ENCODE peak calls at places on chromosome 11, in eight cellular contexts. H is GM03348, U is amniotic stem cell, Y is mucosa of descending colon, D is retina, K is HuH-7, C is tibial artery, R is right atrium auricular region. W is an unnamed sample.

GRCh38 chr11:5204787-5205186 is 4.3 kb upstream of the OR51V1 start:
- DNase-seq in H (peak), U (peak), Y (no peak), D (peak), K (peak), C (no peak), R (no peak), W (no peak)

GRCh38 chr11:125886997-125887372 is 483 bp upstream of the HYLS1 start:
- DNase-seq in H (peak), U (no peak), Y (peak), D (no peak), K (no peak), C (peak), R (peak), W (no peak)

GRCh38 chr11:125210112-125210511 is 45.6 kb downstream of the PKNOX2 start:
- DNase-seq in H (no peak), U (no peak), Y (no peak), D (no peak), K (no peak), C (no peak), R (no peak), W (no peak)

GRCh38 chr11:34600339-34601084 is 20.4 kb upstream of the EHF start:
- DNase-seq in H (no peak), U (no peak), Y (peak), D (peak), K (peak), C (no peak), R (no peak), W (no peak)

GRCh38 chr11:30811226-30811625 is 225.1 kb upstream of the MPPED2 start:
- DNase-seq in H (no peak), U (no peak), Y (no peak), D (peak), K (no peak), C (no peak), R (no peak), W (no peak)

GRCh38 chr11:87926250-87926970 is 248.8 kb downstream of the RAB38 start:
- DNase-seq in H (peak), U (no peak), Y (no peak), D (no peak), K (no peak), C (peak), R (no peak), W (no peak)

GRCh38 chr11:14141676-14142075 is 179.2 kb downstream of the SPON1 start:
- DNase-seq in H (no peak), U (no peak), Y (no peak), D (no peak), K (no peak), C (no peak), R (no peak), W (no peak)

GRCh38 chr11:48034926-48035876 is 54.8 kb downstream of the PTPRJ start:
- DNase-seq in H (no peak), U (no peak), Y (no peak), D (no peak), K (no peak), C (peak), R (peak), W (no peak)

GRCh38 chr11:47724041-47724729 is 9.0 kb upstream of the AGBL2 start:
- DNase-seq in H (peak), U (no peak), Y (no peak), D (no peak), K (peak), C (peak), R (peak), W (no peak)

GRCh38 chr11:32081129-32081641 is 9.7 kb upstream of the RCN1 start:
- DNase-seq in H (peak), U (no peak), Y (no peak), D (peak), K (no peak), C (no peak), R (no peak), W (no peak)

GRCh38 chr11:114059984-114060401 is 482 bp downstream of the ZBTB16 start:
- DNase-seq in H (no peak), U (no peak), Y (no peak), D (peak), K (peak), C (no peak), R (no peak), W (no peak)

GRCh38 chr11:128336203-128336602 is 251.2 kb downstream of the ETS1 start:
- DNase-seq in H (peak), U (no peak), Y (no peak), D (no peak), K (no peak), C (peak), R (no peak), W (no peak)

GRCh38 chr11:115464269-115464668 is 39.9 kb downstream of the CADM1 start:
- DNase-seq in H (no peak), U (no peak), Y (no peak), D (no peak), K (no peak), C (no peak), R (no peak), W (no peak)

GRCh38 chr11:131710511-131710910 is 340.1 kb downstream of the NTM start:
- DNase-seq in H (peak), U (no peak), Y (no peak), D (no peak), K (no peak), C (no peak), R (no peak), W (no peak)

GRCh38 chr11:26201411-26201810 is 130.5 kb upstream of the ANO3 start:
- DNase-seq in H (no peak), U (no peak), Y (no peak), D (no peak), K (no peak), C (no peak), R (no peak), W (no peak)

GRCh38 chr11:108768370-108768769 is 103.5 kb downstream of the DDX10 start:
- DNase-seq in H (no peak), U (no peak), Y (no peak), D (no peak), K (no peak), C (no peak), R (no peak), W (no peak)

GRCh38 chr11:129696309-129696989 is 119.2 kb upstream of the TMEM45B start:
- DNase-seq in H (no peak), U (no peak), Y (no peak), D (no peak), K (no peak), C (no peak), R (no peak), W (no peak)

GRCh38 chr11:76248210-76248609 is 41.9 kb upstream of the WNT11 start:
- DNase-seq in H (no peak), U (no peak), Y (peak), D (no peak), K (peak), C (no peak), R (no peak), W (no peak)

W was measured in NCI-H1092 treated with DMSO at 0.1 percent for 48 hours.